ENCODE peak calls at places on chromosomes 7 and 10, in seven cellular contexts. G is brain microvascular endothelial cell, K is A549, O is type B pancreatic cell, R is hepatic stellate cell, E is A673, L is epithelial cell of esophagus. Q is an unnamed sample.

GRCh38 chr7:2527505-2528464 is 8.2 kb downstream of the LFNG start:
- DNase-seq in L (peak), O (no peak), G (peak), K (peak), E (peak), R (peak), Q (no peak)

GRCh38 chr10:86944907-86945306 is 12.5 kb downstream of the MMRN2 start:
- DNase-seq in R (no peak), O (peak), G (no peak), K (no peak), L (no peak), E (no peak), Q (peak)

GRCh38 chr7:79452032-79452494 is 1.4 kb downstream of the MAGI2 start:
- DNase-seq in E (peak), O (peak), G (peak), K (peak), R (peak), L (peak), Q (no peak)

GRCh38 chr10:93481931-93482834 is at the start of gene MYOF:
- DNase-seq in K (peak), O (peak), L (peak), E (peak), R (peak), G (peak), Q (peak)

GRCh38 chr7:127437772-127438330 is 45.3 kb upstream of the ZNF800 start:
- DNase-seq in E (peak), G (peak), K (no peak), L (peak), R (peak), O (no peak), Q (no peak)

GRCh38 chr7:85068796-85069195 is 118.1 kb downstream of the SEMA3D start:
- DNase-seq in L (peak), G (peak), E (no peak), O (no peak), K (peak), R (peak), Q (no peak)

GRCh38 chr7:100583132-100584045 is 2.5 kb downstream of the LRCH4 start:
- DNase-seq in E (no peak), R (peak), O (no peak), K (no peak), L (peak), G (peak), Q (no peak)

GRCh38 chr10:96645191-96645721 is 58.4 kb upstream of the TM9SF3 start:
- DNase-seq in L (no peak), O (no peak), R (no peak), K (no peak), E (no peak), G (no peak), Q (no peak)

GRCh38 chr10:8048281-8049008 is 6.0 kb upstream of the GATA3 start:
- DNase-seq in O (no peak), G (no peak), E (no peak), K (no peak), L (no peak), R (no peak), Q (no peak)

GRCh38 chr10:5147255-5147980 is 37.5 kb downstream of the AKR1C8 start:
- DNase-seq in G (no peak), K (peak), L (no peak), O (no peak), R (no peak), E (no peak), Q (no peak)

GRCh38 chr7:151348970-151349369 is 7.4 kb downstream of the NUB1 start:
- DNase-seq in R (no peak), G (no peak), E (no peak), L (no peak), K (no peak), O (no peak), Q (no peak)

GRCh38 chr7:36600869-36601530 is 123.3 kb downstream of the AOAH start:
- DNase-seq in R (peak), E (no peak), O (no peak), K (peak), G (peak), L (peak), Q (no peak)

GRCh38 chr10:92011560-92012214 is 88.1 kb downstream of the BTAF1 start:
- DNase-seq in L (peak), G (peak), E (peak), K (peak), O (no peak), R (peak), Q (no peak)

GRCh38 chr7:1811850-1812692 is 142.0 kb downstream of the ELFN1 start:
- DNase-seq in L (peak), R (no peak), K (peak), G (no peak), E (peak), O (peak), Q (no peak)

GRCh38 chr10:130875116-130875515 is 436.4 kb downstream of the TCERG1L start:
- DNase-seq in R (no peak), E (no peak), K (no peak), L (no peak), O (no peak), G (no peak), Q (no peak)

GRCh38 chr10:84534168-84534567 is 205.8 kb downstream of the CCSER2 start:
- DNase-seq in G (no peak), O (no peak), R (no peak), E (no peak), L (no peak), K (no peak), Q (no peak)

GRCh38 chr10:31816318-31816717 is 112.3 kb downstream of the ARHGAP12 start:
- DNase-seq in O (no peak), K (no peak), L (no peak), G (peak), R (peak), E (no peak), Q (no peak)

Q was measured in vagina.